ENCODE peak calls at places on chromosomes 3 and 15, in ten cellular contexts. One of them, this sample, is unnamed.

GRCh38 chr15:31501536-31502157 is 175.0 kb downstream of the KLF13 start:
- DNase-seq in tibial artery: no peak
- DNase-seq in COLO829: no peak
- DNase-seq in neural crest cell: no peak
- DNase-seq in SW 1271: no peak
- DNase-seq in activated T-cell treated with anti-CD3 and anti-CD28 coated beads for 1 hour: no peak
- DNase-seq in NCI-H69: peak; percentile 20
- DNase-seq in T-helper 9 cell: no peak
- DNase-seq in HFFc6: no peak
- DNase-seq in stimulated activated CD4-positive, alpha-beta T cell treated with anti-CD3 and anti-CD28 coated beads, Interleukin-15, amount 100 ng/mL, for 24 hours: no peak
- DNase-seq in this sample: no peak

GRCh38 chr3:36832406-36832805 is 68.1 kb upstream of the DCLK3 start:
- DNase-seq in tibial artery: no peak
- DNase-seq in NCI-H69: no peak
- DNase-seq in SW 1271: no peak
- DNase-seq in activated T-cell treated with anti-CD3 and anti-CD28 coated beads for 1 hour: no peak
- DNase-seq in T-helper 9 cell: no peak
- DNase-seq in COLO829: no peak
- DNase-seq in neural crest cell: no peak
- DNase-seq in stimulated activated CD4-positive, alpha-beta T cell treated with anti-CD3 and anti-CD28 coated beads, Interleukin-15, amount 100 ng/mL, for 24 hours: no peak
- DNase-seq in HFFc6: no peak
- DNase-seq in this sample: no peak

GRCh38 chr3:62201438-62202035 is 171.8 kb downstream of the FEZF2 start:
- DNase-seq in tibial artery: no peak
- DNase-seq in stimulated activated CD4-positive, alpha-beta T cell treated with anti-CD3 and anti-CD28 coated beads, Interleukin-15, amount 100 ng/mL, for 24 hours: no peak
- DNase-seq in COLO829: peak; percentile 73
- DNase-seq in activated T-cell treated with anti-CD3 and anti-CD28 coated beads for 1 hour: no peak
- DNase-seq in HFFc6: peak; percentile 46
- DNase-seq in NCI-H69: peak; percentile 46
- DNase-seq in SW 1271: peak; percentile 32
- DNase-seq in T-helper 9 cell: no peak
- DNase-seq in neural crest cell: peak; percentile 31
- DNase-seq in this sample: no peak

GRCh38 chr3:70108072-70108471 is 108.5 kb downstream of the SAMMSON start:
- DNase-seq in SW 1271: no peak
- DNase-seq in neural crest cell: peak; percentile 22
- DNase-seq in stimulated activated CD4-positive, alpha-beta T cell treated with anti-CD3 and anti-CD28 coated beads, Interleukin-15, amount 100 ng/mL, for 24 hours: peak; percentile 32
- DNase-seq in HFFc6: no peak
- DNase-seq in activated T-cell treated with anti-CD3 and anti-CD28 coated beads for 1 hour: no peak
- DNase-seq in tibial artery: no peak
- DNase-seq in COLO829: peak; percentile 30
- DNase-seq in NCI-H69: peak; percentile 0
- DNase-seq in T-helper 9 cell: no peak
- DNase-seq in this sample: no peak

GRCh38 chr15:90810354-90810753 is 58.0 kb upstream of the FURIN start:
- DNase-seq in activated T-cell treated with anti-CD3 and anti-CD28 coated beads for 1 hour: no peak
- DNase-seq in stimulated activated CD4-positive, alpha-beta T cell treated with anti-CD3 and anti-CD28 coated beads, Interleukin-15, amount 100 ng/mL, for 24 hours: no peak
- DNase-seq in NCI-H69: no peak
- DNase-seq in HFFc6: no peak
- DNase-seq in COLO829: no peak
- DNase-seq in neural crest cell: no peak
- DNase-seq in SW 1271: no peak
- DNase-seq in T-helper 9 cell: no peak
- DNase-seq in tibial artery: no peak
- DNase-seq in this sample: no peak

GRCh38 chr15:38351466-38351865 is 98.8 kb downstream of the SPRED1 start:
- DNase-seq in HFFc6: no peak
- DNase-seq in T-helper 9 cell: no peak
- DNase-seq in SW 1271: no peak
- DNase-seq in neural crest cell: no peak
- DNase-seq in stimulated activated CD4-positive, alpha-beta T cell treated with anti-CD3 and anti-CD28 coated beads, Interleukin-15, amount 100 ng/mL, for 24 hours: no peak
- DNase-seq in tibial artery: no peak
- DNase-seq in NCI-H69: no peak
- DNase-seq in COLO829: no peak
- DNase-seq in activated T-cell treated with anti-CD3 and anti-CD28 coated beads for 1 hour: no peak
- DNase-seq in this sample: no peak

GRCh38 chr3:118488751-118489150 is 545.9 kb downstream of the IGSF11 start:
- DNase-seq in SW 1271: no peak
- DNase-seq in neural crest cell: no peak
- DNase-seq in T-helper 9 cell: no peak
- DNase-seq in NCI-H69: no peak
- DNase-seq in activated T-cell treated with anti-CD3 and anti-CD28 coated beads for 1 hour: no peak
- DNase-seq in tibial artery: no peak
- DNase-seq in HFFc6: no peak
- DNase-seq in COLO829: no peak
- DNase-seq in stimulated activated CD4-positive, alpha-beta T cell treated with anti-CD3 and anti-CD28 coated beads, Interleukin-15, amount 100 ng/mL, for 24 hours: no peak
- DNase-seq in this sample: no peak

GRCh38 chr3:189712906-189713483 is 81.8 kb downstream of the TP63 start:
- DNase-seq in T-helper 9 cell: no peak
- DNase-seq in NCI-H69: peak; percentile 97
- DNase-seq in tibial artery: no peak
- DNase-seq in stimulated activated CD4-positive, alpha-beta T cell treated with anti-CD3 and anti-CD28 coated beads, Interleukin-15, amount 100 ng/mL, for 24 hours: no peak
- DNase-seq in COLO829: no peak
- DNase-seq in SW 1271: no peak
- DNase-seq in activated T-cell treated with anti-CD3 and anti-CD28 coated beads for 1 hour: no peak
- DNase-seq in neural crest cell: no peak
- DNase-seq in HFFc6: no peak
- DNase-seq in this sample: no peak

GRCh38 chr3:42176635-42177034 is 85.5 kb downstream of the TRAK1 start:
- DNase-seq in COLO829: no peak
- DNase-seq in HFFc6: peak; percentile 22
- DNase-seq in stimulated activated CD4-positive, alpha-beta T cell treated with anti-CD3 and anti-CD28 coated beads, Interleukin-15, amount 100 ng/mL, for 24 hours: no peak
- DNase-seq in T-helper 9 cell: no peak
- DNase-seq in activated T-cell treated with anti-CD3 and anti-CD28 coated beads for 1 hour: no peak
- DNase-seq in SW 1271: no peak
- DNase-seq in NCI-H69: peak; percentile 68
- DNase-seq in tibial artery: no peak
- DNase-seq in neural crest cell: no peak
- DNase-seq in this sample: no peak

This sample was measured in occipital lobe.